ENCODE peak calls at places on chromosomes 2 and 18, in five cellular contexts. C is H9, Y is neuronal stem cell, E is IMR-90, L is trophoblast cell. J is an unnamed sample.

GRCh38 chr2:2642906-2643890 is 312.1 kb upstream of the MYT1L start:
- DNase-seq in E (no peak), Y (no peak), C (no peak), L (no peak), J (no peak)

GRCh38 chr2:174590346-174590745 is 7.3 kb downstream of the WIPF1 start:
- DNase-seq in L (no peak), Y (no peak), C (no peak), E (no peak), J (no peak)

GRCh38 chr2:70903641-70904340 is 31.9 kb upstream of the ATP6V1B1 start:
- DNase-seq in C (peak; percentile 60), Y (no peak), E (no peak), L (no peak), J (no peak)

GRCh38 chr2:196096982-196097745 is 28.5 kb upstream of the DNAH7 start:
- DNase-seq in L (no peak), E (no peak), Y (no peak), C (peak; percentile 49), J (peak; percentile 57)

GRCh38 chr2:235928751-235929370 is 239.3 kb downstream of the GBX2 start:
- DNase-seq in E (no peak), Y (no peak), L (no peak), C (no peak), J (no peak)

GRCh38 chr2:180690611-180691010 is 289.8 kb upstream of the UBE2E3 start:
- DNase-seq in L (no peak), C (no peak), Y (no peak), E (peak; percentile 68), J (no peak)

GRCh38 chr2:231939022-231939421 is 12.8 kb upstream of the NPPC start:
- DNase-seq in C (no peak), E (no peak), Y (no peak), L (no peak), J (no peak)

GRCh38 chr2:169478339-169478738 is 955 bp upstream of the BBS5 start:
- DNase-seq in C (no peak), L (peak; percentile 30), E (peak; percentile 58), Y (no peak), J (peak; percentile 7)

GRCh38 chr2:96530144-96530430 is 6.5 kb upstream of the ARID5A start:
- DNase-seq in E (no peak), C (no peak), Y (no peak), L (no peak), J (no peak)

GRCh38 chr2:69213201-69213600 is 173.8 kb downstream of the GFPT1 start:
- DNase-seq in L (no peak), E (peak; percentile 29), C (no peak), Y (no peak), J (no peak)

GRCh38 chr2:135843671-135844070 is 6.7 kb upstream of the LCT start:
- DNase-seq in L (no peak), C (no peak), Y (no peak), E (no peak), J (no peak)

GRCh38 chr2:215635788-215636139 is 199.9 kb upstream of the FN1 start:
- DNase-seq in Y (no peak), E (peak; percentile 48), C (no peak), L (peak; percentile 10), J (peak; percentile 55)

GRCh38 chr2:118661184-118661583 is 186.3 kb downstream of the EN1 start:
- DNase-seq in C (peak; percentile 34), L (no peak), E (no peak), Y (no peak), J (peak; percentile 28)

GRCh38 chr18:24414349-24415003 is 12.0 kb upstream of the IMPACT start:
- DNase-seq in C (no peak), Y (no peak), E (no peak), L (no peak), J (no peak)

GRCh38 chr2:26772064-26773001 is 8.2 kb downstream of the SLC35F6 start:
- DNase-seq in E (peak; percentile 38), L (peak; percentile 52), Y (no peak), C (no peak), J (no peak)

GRCh38 chr18:25594351-25594750 is 242.4 kb upstream of the ZNF521 start:
- DNase-seq in L (peak; percentile 62), Y (no peak), C (no peak), E (peak; percentile 16), J (peak; percentile 60)

GRCh38 chr2:100297511-100297910 is 24.8 kb downstream of the LONRF2 start:
- DNase-seq in E (no peak), C (no peak), L (no peak), Y (no peak), J (no peak)

GRCh38 chr2:196980498-196980897 is 54.0 kb upstream of the PGAP1 start:
- DNase-seq in E (no peak), C (no peak), L (no peak), Y (no peak), J (no peak)

GRCh38 chr2:145674705-145675104 is 1154.8 kb upstream of the ZEB2 start:
- DNase-seq in Y (no peak), E (no peak), L (no peak), C (no peak), J (no peak)

GRCh38 chr2:75321558-75321957 is 122.2 kb upstream of the TACR1 start:
- DNase-seq in L (no peak), Y (no peak), E (no peak), C (no peak), J (no peak)

GRCh38 chr2:100239513-100240210 is 82.6 kb downstream of the LONRF2 start:
- DNase-seq in Y (no peak), C (no peak), L (no peak), E (no peak), J (peak; percentile 28)

GRCh38 chr2:216739035-216739434 is 43.7 kb upstream of the IGFBP5 start:
- DNase-seq in C (no peak), L (no peak), Y (no peak), E (no peak), J (no peak)

GRCh38 chr18:39173022-39173421 is 1607.4 kb upstream of the CELF4 start:
- DNase-seq in C (no peak), E (no peak), L (peak; percentile 12), Y (no peak), J (peak; percentile 58)

GRCh38 chr2:28411956-28412609 is 19.4 kb downstream of the FOSL2 start:
- DNase-seq in L (no peak), Y (no peak), C (no peak), E (no peak), J (no peak)

GRCh38 chr18:49321271-49321670 is 139.2 kb downstream of the DYM start:
- DNase-seq in E (no peak), C (no peak), L (no peak), Y (no peak), J (no peak)

DNA sequence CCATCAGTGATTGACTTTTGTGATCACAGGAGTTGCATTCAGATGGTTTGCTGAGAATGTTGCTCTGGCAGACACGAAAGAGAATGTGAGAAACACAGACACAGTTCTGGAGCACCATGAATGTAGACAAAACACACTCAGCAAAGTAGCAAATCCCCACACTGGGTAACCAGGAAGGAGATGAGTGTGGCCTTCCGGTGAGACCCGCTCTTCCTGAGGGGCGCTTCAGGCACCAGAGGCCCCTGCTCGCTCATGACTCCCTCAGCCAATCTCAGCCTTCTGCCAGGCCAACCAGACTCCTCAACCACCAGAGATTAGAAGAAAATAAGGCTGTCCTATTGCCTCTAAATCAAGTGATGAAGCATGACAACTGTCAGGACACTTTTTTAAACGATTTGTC is 153.0 kb downstream of the BCL11A start:
- DNase-seq in Y (no peak), E (no peak), C (no peak), L (no peak), J (no peak)
- H4K8ac ChIP-seq in Y (no peak overlapping the region), E (no peak overlapping the region), C (no peak overlapping the region), L (no peak overlapping the region), J (no peak overlapping the region)

GRCh38 chr2:61014805-61015204 is 2.7 kb upstream of the PEX13 start:
- DNase-seq in E (no peak), Y (no peak), L (peak; percentile 26), C (no peak), J (no peak)
- H2BK5ac ChIP-seq in E (no peak overlapping the region), Y (no peak overlapping the region), L (no peak overlapping the region), C (no peak overlapping the region), J (no peak overlapping the region)

DNA sequence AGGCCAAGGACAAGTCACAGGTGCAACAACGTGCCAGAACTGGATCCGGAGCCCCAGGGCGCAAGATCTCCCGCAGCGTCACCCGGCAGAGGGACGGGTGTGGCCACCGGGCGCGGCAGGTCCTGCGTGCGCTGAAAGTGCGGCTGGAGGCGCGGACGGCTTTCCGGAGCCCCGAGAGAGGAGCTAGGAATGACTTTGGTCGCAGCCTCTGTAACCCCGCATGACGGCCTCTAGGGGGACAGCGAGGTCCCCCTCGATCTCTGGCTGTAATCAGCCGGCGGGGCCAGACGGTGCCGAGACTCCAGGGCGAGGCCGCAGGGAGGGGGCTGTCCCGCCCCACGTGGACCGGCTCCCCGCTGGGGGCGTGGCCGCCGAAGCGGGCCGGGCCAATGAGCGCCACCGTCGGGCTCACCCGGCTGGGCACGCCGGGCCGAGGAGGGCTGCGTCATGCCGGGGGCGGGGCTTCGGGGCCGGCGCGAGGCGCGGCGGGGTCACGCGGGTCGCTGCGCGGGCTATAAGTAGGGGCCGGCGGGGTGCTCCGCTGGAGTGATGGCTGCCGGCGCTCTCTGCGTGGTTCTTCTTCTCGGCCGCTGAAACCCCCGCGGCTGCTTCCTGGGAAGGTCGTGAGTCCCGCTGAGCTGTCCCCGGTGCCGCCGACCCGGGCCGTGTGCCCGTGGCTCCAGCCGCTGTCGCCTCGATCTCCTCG is at the start of gene SLC20A1:
- DNase-seq in Y (peak; percentile 94), E (peak; percentile 88), L (peak; percentile 98), C (peak; percentile 97), J (peak; percentile 98)
- H4K8ac ChIP-seq in Y (no peak within 1 kb of the TSS), E (peak within 1 kb of the TSS; percentile 65), L (peak within 1 kb of the TSS; percentile 94), C (no peak within 1 kb of the TSS), J (peak within 1 kb of the TSS; percentile 79)

GRCh38 chr18:31685097-31686082 is 1.0 kb upstream of the B4GALT6 start:
- DNase-seq in C (peak; percentile 86), E (peak; percentile 54), Y (peak; percentile 76), L (peak; percentile 71), J (peak; percentile 85)

GRCh38 chr18:31683106-31683505 is 1.3 kb downstream of the B4GALT6 start:
- DNase-seq in L (peak; percentile 16), E (no peak), C (no peak), Y (no peak), J (no peak)

GRCh38 chr18:31686572-31686971 is 2.2 kb upstream of the B4GALT6 start:
- DNase-seq in C (no peak), Y (no peak), L (no peak), E (no peak), J (no peak)

GRCh38 chr18:31684279-31685096 is at the start of gene B4GALT6:
- DNase-seq in E (no peak), L (no peak), Y (peak; percentile 61), C (peak; percentile 73), J (peak; percentile 85)

DNA sequence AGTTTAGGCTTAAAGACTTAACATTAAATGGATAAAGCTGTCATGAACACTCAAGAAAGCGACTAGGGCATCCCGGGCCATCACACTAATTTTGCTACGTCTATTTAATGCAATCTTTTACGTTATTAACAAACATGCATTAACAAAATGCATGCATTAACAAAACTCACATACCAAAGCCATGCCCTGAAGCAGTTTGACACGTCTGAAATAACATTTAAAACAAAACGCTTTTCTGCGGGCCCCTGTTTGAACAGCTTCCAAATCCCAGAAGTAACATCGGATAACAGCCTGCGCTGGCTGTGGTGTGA is 458 bp downstream of the B4GALT6 start:
- DNase-seq in E (no peak), C (no peak), Y (no peak), L (peak; percentile 77), J (no peak)
- H2BK5ac ChIP-seq in E (no peak overlapping the region), C (no peak overlapping the region), Y (peak overlapping the region; percentile 56), L (no peak overlapping the region), J (no peak overlapping the region)

GRCh38 chr2:102103284-102103683 is 39.3 kb upstream of the IL1R1 start:
- DNase-seq in C (peak; percentile 31), E (no peak), Y (no peak), L (no peak), J (no peak)
- H4K8ac ChIP-seq in C (no peak overlapping the region), E (no peak overlapping the region), Y (no peak overlapping the region), L (no peak overlapping the region), J (no peak overlapping the region)

GRCh38 chr2:204453730-204454167 is 91.5 kb upstream of the PARD3B start:
- DNase-seq in C (peak; percentile 58), E (no peak), L (no peak), Y (no peak), J (peak; percentile 53)
- H2BK5ac ChIP-seq in C (no peak overlapping the region), E (no peak overlapping the region), L (peak overlapping the region; percentile 82), Y (peak overlapping the region; percentile 17), J (no peak overlapping the region)